ENCODE peak calls at places on chromosomes 13 and 19, in seven cellular contexts. One of them, this sample, is unnamed.
A peak's percentile ranks its signal among the peaks of the same experiment; 100 is the strongest.

GRCh38 chr19:5048727-5049553 is 80.0 kb downstream of the KDM4B start:
- DNase-seq in HCT116: no peak
- DNase-seq in GM12878: no peak
- DNase-seq in H1: no peak
- DNase-seq in HepG2: no peak
- DNase-seq in K562: peak; percentile 24
- DNase-seq in endothelial cell of umbilical vein: peak; percentile 61
- DNase-seq in this sample: peak; percentile 67

GRCh38 chr19:49718511-49718910 is 27.6 kb downstream of the CPT1C start:
- DNase-seq in H1: no peak
- DNase-seq in GM12878: no peak
- DNase-seq in HCT116: no peak
- DNase-seq in endothelial cell of umbilical vein: no peak
- DNase-seq in HepG2: no peak
- DNase-seq in K562: no peak
- DNase-seq in this sample: no peak

GRCh38 chr19:34480971-34481821 is at the start of gene WTIP:
- DNase-seq in H1: no peak
- DNase-seq in K562: no peak
- DNase-seq in HCT116: peak; percentile 18
- DNase-seq in endothelial cell of umbilical vein: peak; percentile 82
- DNase-seq in HepG2: peak; percentile 62
- DNase-seq in GM12878: no peak
- DNase-seq in this sample: peak; percentile 78

GRCh38 chr19:14890616-14891379 is 4.9 kb upstream of the OR7A17 start:
- DNase-seq in K562: peak; percentile 25
- DNase-seq in H1: no peak
- DNase-seq in HCT116: no peak
- DNase-seq in endothelial cell of umbilical vein: no peak
- DNase-seq in GM12878: no peak
- DNase-seq in HepG2: no peak
- DNase-seq in this sample: no peak

GRCh38 chr13:51726446-51727185 is 77.3 kb downstream of the DHRS12 start:
- DNase-seq in K562: no peak
- DNase-seq in endothelial cell of umbilical vein: peak; percentile 69
- DNase-seq in H1: no peak
- DNase-seq in HCT116: no peak
- DNase-seq in GM12878: no peak
- DNase-seq in HepG2: no peak
- DNase-seq in this sample: no peak

GRCh38 chr19:54532528-54532927 is 29.9 kb downstream of the LAIR2 start:
- DNase-seq in K562: no peak
- DNase-seq in endothelial cell of umbilical vein: no peak
- DNase-seq in GM12878: peak; percentile 77
- DNase-seq in HepG2: no peak
- DNase-seq in H1: no peak
- DNase-seq in HCT116: no peak
- DNase-seq in this sample: no peak

GRCh38 chr19:33554821-33555220 is 33.2 kb upstream of the PEPD start:
- DNase-seq in GM12878: no peak
- DNase-seq in K562: no peak
- DNase-seq in endothelial cell of umbilical vein: no peak
- DNase-seq in HCT116: no peak
- DNase-seq in H1: no peak
- DNase-seq in HepG2: no peak
- DNase-seq in this sample: no peak

GRCh38 chr13:59823495-59823894 is 340.2 kb downstream of the DIAPH3 start:
- DNase-seq in endothelial cell of umbilical vein: peak; percentile 41
- DNase-seq in HepG2: no peak
- DNase-seq in H1: no peak
- DNase-seq in K562: no peak
- DNase-seq in HCT116: no peak
- DNase-seq in GM12878: no peak
- DNase-seq in this sample: no peak

GRCh38 chr19:6528544-6529121 is 2.2 kb upstream of the TNFSF9 start:
- DNase-seq in endothelial cell of umbilical vein: no peak
- DNase-seq in HepG2: peak; percentile 60
- DNase-seq in GM12878: no peak
- DNase-seq in HCT116: no peak
- DNase-seq in H1: no peak
- DNase-seq in K562: no peak
- DNase-seq in this sample: no peak

GRCh38 chr19:14147797-14148605 is 11.6 kb upstream of the ASF1B start:
- DNase-seq in K562: peak; percentile 81
- DNase-seq in HCT116: peak; percentile 36
- DNase-seq in GM12878: no peak
- DNase-seq in H1: no peak
- DNase-seq in HepG2: peak; percentile 39
- DNase-seq in endothelial cell of umbilical vein: peak; percentile 77
- DNase-seq in this sample: peak; percentile 92

GRCh38 chr19:19113040-19113541 is 25.2 kb downstream of the TMEM161A start:
- DNase-seq in GM12878: no peak
- DNase-seq in endothelial cell of umbilical vein: no peak
- DNase-seq in HCT116: no peak
- DNase-seq in HepG2: peak; percentile 75
- DNase-seq in H1: no peak
- DNase-seq in K562: peak; percentile 50
- DNase-seq in this sample: peak; percentile 62

GRCh38 chr19:39752390-39752789 is 14.6 kb upstream of the CLC start:
- DNase-seq in H1: no peak
- DNase-seq in GM12878: no peak
- DNase-seq in endothelial cell of umbilical vein: no peak
- DNase-seq in K562: no peak
- DNase-seq in HCT116: no peak
- DNase-seq in HepG2: no peak
- DNase-seq in this sample: no peak

GRCh38 chr19:34404109-34404909 is at the start of gene PDCD2L:
- DNase-seq in K562: peak; percentile 93
- DNase-seq in endothelial cell of umbilical vein: peak; percentile 92
- DNase-seq in GM12878: peak; percentile 69
- DNase-seq in HepG2: peak; percentile 89
- DNase-seq in H1: peak; percentile 73
- DNase-seq in HCT116: peak; percentile 88
- DNase-seq in this sample: peak; percentile 97

GRCh38 chr13:113897161-113897560 is 33.3 kb upstream of the GAS6 start:
- DNase-seq in GM12878: no peak
- DNase-seq in HCT116: no peak
- DNase-seq in endothelial cell of umbilical vein: peak; percentile 56
- DNase-seq in K562: no peak
- DNase-seq in HepG2: peak; percentile 3
- DNase-seq in H1: no peak
- DNase-seq in this sample: no peak

GRCh38 chr19:10009269-10009665 is 1.0 kb downstream of the COL5A3 start:
- DNase-seq in endothelial cell of umbilical vein: peak; percentile 26
- DNase-seq in K562: peak; percentile 95
- DNase-seq in HepG2: no peak
- DNase-seq in HCT116: no peak
- DNase-seq in H1: no peak
- DNase-seq in GM12878: no peak
- DNase-seq in this sample: peak; percentile 60

GRCh38 chr13:49303533-49304252 is 56.0 kb downstream of the CDADC1 start:
- DNase-seq in GM12878: no peak
- DNase-seq in HCT116: no peak
- DNase-seq in endothelial cell of umbilical vein: peak; percentile 17
- DNase-seq in HepG2: peak; percentile 86
- DNase-seq in K562: no peak
- DNase-seq in H1: no peak
- DNase-seq in this sample: no peak

GRCh38 chr19:34120846-34121639 is 51.3 kb upstream of the LSM14A start:
- DNase-seq in K562: peak; percentile 45
- DNase-seq in GM12878: no peak
- DNase-seq in HepG2: peak; percentile 30
- DNase-seq in H1: no peak
- DNase-seq in HCT116: peak; percentile 43
- DNase-seq in endothelial cell of umbilical vein: peak; percentile 65
- DNase-seq in this sample: peak; percentile 65

GRCh38 chr13:42638101-42638500 is 64.1 kb downstream of the TNFSF11 start:
- DNase-seq in GM12878: no peak
- DNase-seq in HepG2: no peak
- DNase-seq in K562: no peak
- DNase-seq in H1: no peak
- DNase-seq in HCT116: no peak
- DNase-seq in endothelial cell of umbilical vein: no peak
- DNase-seq in this sample: no peak

GRCh38 chr13:49214917-49215376 is 5.2 kb upstream of the MLNR start:
- DNase-seq in K562: no peak
- DNase-seq in endothelial cell of umbilical vein: no peak
- DNase-seq in H1: no peak
- DNase-seq in HCT116: peak; percentile 19
- DNase-seq in HepG2: peak; percentile 78
- DNase-seq in GM12878: no peak
- DNase-seq in this sample: no peak

GRCh38 chr13:37340911-37341670 is 235.6 kb upstream of the CSNK1A1L start:
- DNase-seq in endothelial cell of umbilical vein: no peak
- DNase-seq in H1: no peak
- DNase-seq in K562: no peak
- DNase-seq in HepG2: no peak
- DNase-seq in HCT116: no peak
- DNase-seq in GM12878: no peak
- DNase-seq in this sample: no peak

GRCh38 chr13:46197299-46197975 is 14.3 kb upstream of the LRRC63 start:
- DNase-seq in GM12878: no peak
- DNase-seq in K562: no peak
- DNase-seq in endothelial cell of umbilical vein: no peak
- DNase-seq in HepG2: no peak
- DNase-seq in HCT116: no peak
- DNase-seq in H1: no peak
- DNase-seq in this sample: no peak

GRCh38 chr13:32587014-32587773 is 942 bp downstream of the PDS5B start:
- DNase-seq in K562: peak; percentile 54
- DNase-seq in GM12878: no peak
- DNase-seq in HepG2: peak; percentile 41
- DNase-seq in HCT116: peak; percentile 16
- DNase-seq in H1: no peak
- DNase-seq in endothelial cell of umbilical vein: peak; percentile 71
- DNase-seq in this sample: peak; percentile 86
- TF ChIP-seq MAX in K562: no peak
- TF ChIP-seq MAX in GM12878: no peak
- TF ChIP-seq MAX in HepG2: no peak
- TF ChIP-seq MAX in HCT116: no peak
- TF ChIP-seq MAX in H1: no peak
- TF ChIP-seq MAX in endothelial cell of umbilical vein: no peak
- TF ChIP-seq MAX in this sample: peak; percentile 40

GRCh38 chr19:42242071-42242511 is 311 bp downstream of the GSK3A start:
- DNase-seq in HepG2: no peak
- DNase-seq in GM12878: no peak
- DNase-seq in H1: no peak
- DNase-seq in HCT116: no peak
- DNase-seq in K562: no peak
- DNase-seq in endothelial cell of umbilical vein: no peak
- DNase-seq in this sample: peak; percentile 59

GRCh38 chr19:42235181-42235580 is 7.2 kb downstream of the GSK3A start:
- DNase-seq in GM12878: no peak
- DNase-seq in endothelial cell of umbilical vein: no peak
- DNase-seq in HepG2: no peak
- DNase-seq in H1: no peak
- DNase-seq in K562: no peak
- DNase-seq in HCT116: no peak
- DNase-seq in this sample: no peak

GRCh38 chr19:42241279-42241678 is 1.1 kb downstream of the GSK3A start:
- DNase-seq in K562: no peak
- DNase-seq in GM12878: no peak
- DNase-seq in endothelial cell of umbilical vein: no peak
- DNase-seq in HCT116: no peak
- DNase-seq in HepG2: no peak
- DNase-seq in H1: no peak
- DNase-seq in this sample: no peak

GRCh38 chr19:42242512-42243409 is at the start of gene GSK3A:
- DNase-seq in GM12878: peak; percentile 98
- DNase-seq in HepG2: peak; percentile 99
- DNase-seq in K562: peak; percentile 82
- DNase-seq in HCT116: peak; percentile 99
- DNase-seq in H1: peak; percentile 98
- DNase-seq in endothelial cell of umbilical vein: peak; percentile 99
- DNase-seq in this sample: peak; percentile 92

GRCh38 chr19:42239544-42240220 is 2.7 kb downstream of the GSK3A start:
- DNase-seq in K562: no peak
- DNase-seq in H1: no peak
- DNase-seq in HepG2: no peak
- DNase-seq in endothelial cell of umbilical vein: no peak
- DNase-seq in GM12878: no peak
- DNase-seq in HCT116: no peak
- DNase-seq in this sample: no peak
- H3K79me2 ChIP-seq in K562: peaks cover 56% of the 10 kb centered on the region
- H3K79me2 ChIP-seq in H1: no peaks in the 10 kb centered on the region
- H3K79me2 ChIP-seq in HepG2: peaks cover 20% of the 10 kb centered on the region
- H3K79me2 ChIP-seq in endothelial cell of umbilical vein: peaks cover 32% of the 10 kb centered on the region
- H3K79me2 ChIP-seq in GM12878: peaks cover 38% of the 10 kb centered on the region
- H3K79me2 ChIP-seq in HCT116: peaks cover 50% of the 10 kb centered on the region
- H3K79me2 ChIP-seq in this sample: peaks cover 73% of the 10 kb centered on the region

DNA sequence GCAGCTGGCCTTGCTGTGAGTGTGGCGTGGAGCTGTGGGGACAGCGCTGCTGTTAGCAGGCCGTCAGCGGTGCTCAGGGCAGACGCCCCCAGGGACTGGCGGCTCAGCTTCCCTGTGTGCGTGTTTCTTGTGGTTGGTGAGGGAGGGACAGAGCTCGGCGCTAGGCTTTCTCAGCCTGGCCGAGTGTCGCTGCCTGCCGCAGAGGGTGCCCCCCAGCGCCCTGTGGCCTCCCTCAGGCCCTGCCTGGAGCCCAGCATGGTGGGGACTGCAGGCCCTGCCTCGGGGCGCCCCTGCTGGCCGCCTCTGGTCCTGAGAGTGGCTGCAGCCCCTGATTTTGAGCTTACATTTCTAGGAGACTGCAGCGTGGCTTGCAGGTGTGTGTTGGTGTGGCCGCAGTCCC is 35.5 kb downstream of the DOT1L start:
- DNase-seq in endothelial cell of umbilical vein: no peak
- DNase-seq in GM12878: no peak
- DNase-seq in H1: no peak
- DNase-seq in HCT116: no peak
- DNase-seq in HepG2: no peak
- DNase-seq in K562: no peak
- DNase-seq in this sample: peak; percentile 69
- TF ChIP-seq MAX in endothelial cell of umbilical vein: no peak
- TF ChIP-seq MAX in GM12878: no peak
- TF ChIP-seq MAX in H1: no peak
- TF ChIP-seq MAX in HCT116: no peak
- TF ChIP-seq MAX in HepG2: no peak
- TF ChIP-seq MAX in K562: no peak
- TF ChIP-seq MAX in this sample: no peak

GRCh38 chr19:16200038-16200775 is 2.5 kb downstream of the AP1M1 start:
- DNase-seq in endothelial cell of umbilical vein: no peak
- DNase-seq in HCT116: no peak
- DNase-seq in K562: no peak
- DNase-seq in GM12878: no peak
- DNase-seq in HepG2: peak; percentile 95
- DNase-seq in H1: no peak
- DNase-seq in this sample: no peak

GRCh38 chr19:16204005-16204294 is 6.2 kb downstream of the AP1M1 start:
- DNase-seq in H1: no peak
- DNase-seq in K562: no peak
- DNase-seq in GM12878: no peak
- DNase-seq in endothelial cell of umbilical vein: no peak
- DNase-seq in HepG2: no peak
- DNase-seq in HCT116: no peak
- DNase-seq in this sample: peak; percentile 15

GRCh38 chr19:16203256-16204004 is 5.7 kb downstream of the AP1M1 start:
- DNase-seq in H1: no peak
- DNase-seq in GM12878: no peak
- DNase-seq in K562: no peak
- DNase-seq in HepG2: no peak
- DNase-seq in HCT116: no peak
- DNase-seq in endothelial cell of umbilical vein: no peak
- DNase-seq in this sample: no peak

GRCh38 chr19:16200776-16201391 is 3.2 kb downstream of the AP1M1 start:
- DNase-seq in H1: no peak
- DNase-seq in K562: no peak
- DNase-seq in HCT116: no peak
- DNase-seq in GM12878: no peak
- DNase-seq in HepG2: no peak
- DNase-seq in endothelial cell of umbilical vein: no peak
- DNase-seq in this sample: no peak

GRCh38 chr19:16202320-16203255 is 4.9 kb downstream of the AP1M1 start:
- DNase-seq in endothelial cell of umbilical vein: no peak
- DNase-seq in HepG2: no peak
- DNase-seq in HCT116: no peak
- DNase-seq in K562: no peak
- DNase-seq in GM12878: no peak
- DNase-seq in H1: no peak
- DNase-seq in this sample: peak; percentile 4
- H3K79me2 ChIP-seq in endothelial cell of umbilical vein: peaks cover 47% of the 10 kb centered on the region
- H3K79me2 ChIP-seq in HepG2: peaks cover 23% of the 10 kb centered on the region
- H3K79me2 ChIP-seq in HCT116: peaks cover 39% of the 10 kb centered on the region
- H3K79me2 ChIP-seq in K562: peaks cover 15% of the 10 kb centered on the region
- H3K79me2 ChIP-seq in GM12878: peaks cover 24% of the 10 kb centered on the region
- H3K79me2 ChIP-seq in H1: no peaks in the 10 kb centered on the region
- H3K79me2 ChIP-seq in this sample: peaks cover 52% of the 10 kb centered on the region

This sample was measured in SK-N-SH.